ENCODE peak calls at places on chromosomes 3 and 15, in six cellular contexts. T is SK-N-SH, J is HepG2, H is H1, G is GM12878, C is K562. M is an unnamed sample.

GRCh38 chr3:51391566-51392300 is 648 bp downstream of the RBM15B start:
- DNase-seq in T (peak), J (no peak), H (no peak), G (no peak), C (peak), M (no peak)

GRCh38 chr3:142818651-142819050 is 70.2 kb downstream of the PCOLCE2 start:
- DNase-seq in T (no peak), J (no peak), H (no peak), G (no peak), C (no peak), M (no peak)

GRCh38 chr3:140599009-140599408 is 78.9 kb upstream of the TRIM42 start:
- DNase-seq in T (no peak), J (no peak), H (no peak), G (no peak), C (no peak), M (no peak)

GRCh38 chr3:189953551-189953950 is 167.1 kb downstream of the P3H2 start:
- DNase-seq in T (no peak), J (no peak), H (no peak), G (no peak), C (no peak), M (no peak)

GRCh38 chr15:78959360-78959759 is 14.5 kb upstream of the CTSH start:
- DNase-seq in T (no peak), J (no peak), H (no peak), G (no peak), C (no peak), M (no peak)

GRCh38 chr15:64010719-64011118 is 35.6 kb downstream of the DAPK2 start:
- DNase-seq in T (no peak), J (no peak), H (no peak), G (peak), C (peak), M (peak)

GRCh38 chr3:21750291-21750690 is 719 bp downstream of the ZNF385D start:
- DNase-seq in T (no peak), J (no peak), H (no peak), G (no peak), C (no peak), M (no peak)

GRCh38 chr3:37243811-37244748 is 69.7 kb upstream of the LRRFIP2 start:
- DNase-seq in T (peak), J (peak), H (no peak), G (no peak), C (peak), M (peak)

GRCh38 chr3:126345641-126346460 is 11.4 kb downstream of the KLF15 start:
- DNase-seq in T (no peak), J (no peak), H (no peak), G (no peak), C (no peak), M (no peak)

GRCh38 chr15:64610257-64610919 is 150.0 kb downstream of the ZNF609 start:
- DNase-seq in T (no peak), J (peak), H (no peak), G (no peak), C (no peak), M (no peak)

GRCh38 chr3:15113468-15113867 is 14.5 kb upstream of the RBSN start:
- DNase-seq in T (no peak), J (no peak), H (no peak), G (no peak), C (no peak), M (no peak)

GRCh38 chr3:170753421-170754344 is 116.3 kb downstream of the RPL22L1 start:
- DNase-seq in T (no peak), J (no peak), H (no peak), G (no peak), C (no peak), M (no peak)

GRCh38 chr3:197392961-197393360 is 94.5 kb upstream of the DLG1 start:
- DNase-seq in T (peak), J (no peak), H (no peak), G (no peak), C (peak), M (no peak)

GRCh38 chr3:1082024-1082633 is 10.7 kb upstream of the CNTN6 start:
- DNase-seq in T (peak), J (peak), H (no peak), G (no peak), C (no peak), M (no peak)

GRCh38 chr3:186790261-186790981 is 7.0 kb downstream of the EIF4A2 start:
- DNase-seq in T (no peak), J (peak), H (no peak), G (no peak), C (no peak), M (peak)

GRCh38 chr3:128068156-128068620 is 16.0 kb downstream of the SEC61A1 start:
- DNase-seq in T (peak), J (peak), H (no peak), G (no peak), C (peak), M (no peak)

GRCh38 chr15:70762469-70763119 is 764 bp downstream of the UACA start:
- DNase-seq in T (peak), J (no peak), H (no peak), G (no peak), C (no peak), M (no peak)

GRCh38 chr3:37766797-37767776 is 94.6 kb upstream of the CTDSPL start:
- DNase-seq in T (peak), J (no peak), H (no peak), G (no peak), C (no peak), M (no peak)

GRCh38 chr3:126431103-126431534 is 36.4 kb downstream of the CFAP100 start:
- DNase-seq in T (no peak), J (no peak), H (no peak), G (peak), C (no peak), M (no peak)

GRCh38 chr3:50575372-50575771 is 6.0 kb downstream of the HEMK1 start:
- DNase-seq in T (no peak), J (no peak), H (no peak), G (no peak), C (no peak), M (no peak)

DNA sequence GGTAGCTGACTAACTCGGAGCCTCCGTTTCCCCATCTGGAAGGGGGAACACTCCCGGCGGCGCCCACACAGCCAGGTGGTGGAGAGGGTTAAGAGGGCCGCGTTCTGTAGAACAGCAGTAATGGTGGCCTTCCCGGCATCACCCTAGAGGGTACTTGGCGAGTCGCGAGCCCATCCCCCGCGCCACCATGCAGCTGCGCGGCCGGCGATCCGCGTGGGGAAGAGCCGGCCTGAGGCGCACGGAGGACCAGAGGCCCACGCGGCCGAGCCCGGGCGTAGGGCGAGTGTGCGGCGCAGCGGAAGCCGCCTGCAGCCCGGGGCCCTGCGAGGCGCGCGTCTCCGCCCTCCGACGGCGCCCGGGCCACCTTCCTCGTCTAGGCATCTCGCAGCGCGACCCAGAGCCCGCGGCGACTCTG is 455 bp downstream of the TKT start:
- DNase-seq in T (no peak), J (no peak), H (no peak), G (no peak), C (no peak), M (no peak)
- TF ChIP-seq GABPA in T (no peak), J (no peak), H (no peak), G (no peak), C (peak), M (no peak)

GRCh38 chr3:149553781-149554451 is 79.4 kb downstream of the TM4SF4 start:
- DNase-seq in T (peak), J (no peak), H (no peak), G (no peak), C (no peak), M (no peak)
- TF ChIP-seq GABPA in T (no peak), J (no peak), H (no peak), G (no peak), C (no peak), M (no peak)

GRCh38 chr3:80701349-80701748 is 933.6 kb upstream of the ROBO1 start:
- DNase-seq in T (no peak), J (no peak), H (no peak), G (no peak), C (no peak), M (no peak)
- TF ChIP-seq GABPA in T (no peak), J (no peak), H (no peak), G (no peak), C (no peak), M (no peak)

GRCh38 chr3:27462228-27462627 is 22.0 kb downstream of the SLC4A7 start:
- DNase-seq in T (no peak), J (no peak), H (no peak), G (no peak), C (no peak), M (no peak)

GRCh38 chr3:27464646-27465045 is 19.5 kb downstream of the SLC4A7 start:
- DNase-seq in T (no peak), J (no peak), H (no peak), G (no peak), C (no peak), M (no peak)

GRCh38 chr3:27468283-27468886 is 15.8 kb downstream of the SLC4A7 start:
- DNase-seq in T (no peak), J (no peak), H (no peak), G (no peak), C (no peak), M (no peak)

GRCh38 chr3:27472166-27472565 is 12.0 kb downstream of the SLC4A7 start:
- DNase-seq in T (no peak), J (no peak), H (no peak), G (no peak), C (no peak), M (peak)

DNA sequence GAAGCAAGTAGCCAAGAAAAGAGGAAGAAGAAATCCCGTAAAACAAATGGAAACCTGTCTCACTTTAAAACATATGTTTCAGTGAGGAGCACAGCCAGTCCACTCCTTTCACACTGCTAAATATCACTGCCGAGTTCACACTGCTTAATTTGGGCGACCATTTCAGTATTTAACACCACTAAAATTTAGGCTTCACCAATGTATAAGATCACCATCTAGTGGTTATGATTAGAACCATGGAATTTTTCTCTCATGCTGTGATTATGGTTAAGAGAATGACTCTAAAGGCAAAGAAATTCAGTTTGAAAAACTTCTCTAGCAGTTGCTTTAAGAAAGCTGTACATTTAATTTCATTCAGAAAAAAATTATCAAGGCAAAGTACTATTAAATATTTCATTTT is 16.6 kb downstream of the SLC4A7 start:
- DNase-seq in T (peak), J (peak), H (no peak), G (no peak), C (peak), M (no peak)
- TF ChIP-seq GABPA in T (no peak), J (no peak), H (no peak), G (no peak), C (no peak), M (no peak)

M was measured in HL-60.